ENCODE peak calls at places on chromosomes 4 and X, in nine cellular contexts. S is lung; E is naive thymus-derived CD4-positive, alpha-beta T cell; O is ascending aorta; L is suprapubic skin; C is BE2C; Q is A549; Y is astrocyte; H is prostate gland. A is an unnamed sample.

GRCh38 chr4:25500626-25501318 is 123.7 kb downstream of the ANAPC4 start:
- DNase-seq in S (no peak), Q (no peak), Y (no peak), C (peak; percentile 42), E (no peak), L (no peak), O (no peak), H (no peak), A (no peak)

GRCh38 chr4:186942745-186943606 is 219.3 kb upstream of the FAT1 start:
- DNase-seq in L (no peak), H (no peak), O (no peak), Y (no peak), E (no peak), Q (no peak), S (no peak), C (peak; percentile 59), A (peak; percentile 68)

GRCh38 chr4:42083816-42084215 is 68.6 kb downstream of the BEND4 start:
- DNase-seq in S (no peak), C (no peak), H (no peak), Y (no peak), L (no peak), O (no peak), Q (no peak), E (no peak), A (no peak)

GRCh38 chrX:39559229-39559628 is 538.5 kb downstream of the BCOR start:
- DNase-seq in L (no peak), Q (no peak), E (no peak), C (no peak), Y (peak; percentile 61), O (no peak), S (no peak), H (no peak), A (no peak)

GRCh38 chr4:113113151-113113550 is 63.7 kb downstream of the ANK2 start:
- DNase-seq in C (no peak), S (no peak), O (no peak), Y (no peak), Q (no peak), E (no peak), L (no peak), H (no peak), A (no peak)

GRCh38 chrX:38313190-38313589 is 14.1 kb downstream of the RPGR start:
- DNase-seq in C (no peak), Q (no peak), E (no peak), L (no peak), O (no peak), H (no peak), S (no peak), Y (peak; percentile 10), A (no peak)

GRCh38 chr4:1460967-1461868 is 55.0 kb upstream of the NKX1-1 start:
- DNase-seq in S (no peak), C (no peak), E (no peak), O (peak; percentile 45), Q (no peak), L (peak; percentile 28), Y (no peak), H (no peak), A (no peak)

GRCh38 chr4:136002316-136002715 is 1530.0 kb downstream of the PCDH18 start:
- DNase-seq in L (no peak), Y (no peak), C (no peak), H (no peak), Q (no peak), S (no peak), O (no peak), E (no peak), A (no peak)

GRCh38 chr4:7691992-7692391 is 247.7 kb downstream of the AFAP1 start:
- DNase-seq in Q (no peak), O (no peak), S (no peak), H (no peak), C (peak; percentile 78), E (no peak), L (no peak), Y (peak; percentile 14), A (peak; percentile 59)

GRCh38 chr4:75639124-75639695 is 8.9 kb upstream of the CDKL2 start:
- DNase-seq in O (no peak), E (no peak), C (no peak), Y (no peak), H (no peak), S (no peak), Q (no peak), L (no peak), A (no peak)

GRCh38 chr4:186778134-186778533 is 54.5 kb upstream of the FAT1 start:
- DNase-seq in Q (no peak), C (no peak), H (no peak), L (no peak), O (no peak), Y (no peak), E (no peak), S (no peak), A (no peak)

GRCh38 chr4:94676910-94677309 is 80.8 kb upstream of the BMPR1B start:
- DNase-seq in Q (no peak), O (no peak), C (no peak), H (no peak), L (no peak), E (no peak), S (no peak), Y (peak; percentile 25), A (no peak)

GRCh38 chr4:165894159-165894558 is 21.1 kb downstream of the TLL1 start:
- DNase-seq in C (no peak), H (no peak), E (no peak), S (no peak), Y (no peak), Q (no peak), O (no peak), L (no peak), A (no peak)

GRCh38 chr4:98260047-98260578 is 1.1 kb upstream of the RAP1GDS1 start:
- DNase-seq in E (peak; percentile 14), Q (peak; percentile 36), L (peak; percentile 82), Y (peak; percentile 11), C (peak; percentile 59), H (peak; percentile 52), O (no peak), S (peak; percentile 50), A (peak; percentile 68)

GRCh38 chrX:38654302-38654701 is 93.0 kb downstream of the TSPAN7 start:
- DNase-seq in S (no peak), C (peak; percentile 9), Q (peak; percentile 7), H (no peak), E (no peak), O (no peak), Y (peak; percentile 10), L (no peak), A (no peak)

GRCh38 chr4:96312049-96312685 is 472.3 kb downstream of the PDHA2 start:
- DNase-seq in O (no peak), Y (no peak), H (no peak), L (no peak), C (no peak), S (no peak), Q (no peak), E (no peak), A (no peak)
- H3K4me3 ChIP-seq in O (peak overlapping the region; percentile 16), Y (no peak overlapping the region), H (no peak overlapping the region), L (no peak overlapping the region), C (no peak overlapping the region), S (no peak overlapping the region), Q (no peak overlapping the region), E (no peak overlapping the region), A (no peak overlapping the region)

DNA sequence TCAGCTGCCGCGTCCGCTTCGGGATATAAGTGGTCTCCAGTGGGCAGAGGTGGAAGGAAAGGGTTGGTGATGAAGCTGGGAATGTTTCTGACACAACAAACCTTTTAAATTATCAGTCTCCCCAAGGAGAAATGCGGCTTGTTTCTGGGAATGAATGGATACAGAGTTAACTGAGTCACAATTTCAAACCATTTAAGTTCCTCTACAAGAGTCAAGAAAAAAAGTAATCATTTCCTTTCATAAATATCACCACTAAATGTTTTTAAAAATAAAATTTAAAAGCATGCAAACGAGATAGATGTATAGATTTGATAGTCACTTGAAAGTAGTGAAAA is 1.4 kb downstream of the GASK1B start:
- DNase-seq in S (no peak), L (no peak), O (no peak), C (no peak), Q (no peak), E (no peak), Y (no peak), H (no peak), A (no peak)
- H3K4me3 ChIP-seq in S (peak overlapping the region; percentile 2), L (peak overlapping the region; percentile 51), O (peak overlapping the region; percentile 68), C (no peak overlapping the region), Q (no peak overlapping the region), E (no peak overlapping the region), Y (no peak overlapping the region), H (peak overlapping the region; percentile 39), A (peak overlapping the region; percentile 18)

DNA sequence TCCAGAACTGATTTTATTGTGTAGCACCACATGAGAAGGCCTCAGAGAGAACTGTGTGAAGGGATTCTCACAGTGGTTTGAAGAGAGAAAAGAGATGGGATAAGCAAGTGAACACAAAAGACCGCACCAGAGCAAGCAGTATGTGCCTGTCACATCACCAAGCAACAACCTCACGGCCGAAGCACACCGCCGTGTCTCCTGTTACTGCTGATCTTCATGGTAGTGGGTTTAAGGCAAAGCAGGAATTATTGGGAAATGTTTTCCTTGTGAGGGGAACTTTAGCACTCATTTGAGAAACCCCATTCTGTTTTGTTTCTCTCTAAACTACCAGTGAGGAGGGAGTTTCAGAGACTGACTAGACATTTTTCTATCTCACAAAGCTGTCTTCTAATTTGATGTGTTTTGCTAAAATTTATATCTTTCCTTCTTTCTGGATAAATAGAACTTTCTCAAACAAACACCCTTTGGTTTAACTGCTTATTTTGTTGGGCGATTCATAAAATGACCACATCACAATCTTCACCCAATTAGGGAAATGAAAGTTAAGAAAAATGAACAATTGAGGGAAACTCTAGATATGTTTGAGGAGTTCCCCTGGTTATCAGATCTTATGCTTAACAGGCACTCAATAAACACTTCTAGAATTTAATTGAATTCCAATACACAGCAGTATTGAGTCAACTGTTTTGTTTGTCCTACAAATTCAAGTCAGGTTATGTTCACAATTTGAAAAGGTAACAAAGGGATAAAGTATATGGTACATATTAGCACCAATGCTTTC is 16.5 kb downstream of the SH3KBP1 start:
- DNase-seq in Y (no peak), C (no peak), L (no peak), O (no peak), E (no peak), H (no peak), S (no peak), Q (no peak), A (no peak)
- H3K4me3 ChIP-seq in Y (no peak overlapping the region), C (no peak overlapping the region), L (no peak overlapping the region), O (no peak overlapping the region), E (no peak overlapping the region), H (no peak overlapping the region), S (no peak overlapping the region), Q (no peak overlapping the region), A (no peak overlapping the region)

DNA sequence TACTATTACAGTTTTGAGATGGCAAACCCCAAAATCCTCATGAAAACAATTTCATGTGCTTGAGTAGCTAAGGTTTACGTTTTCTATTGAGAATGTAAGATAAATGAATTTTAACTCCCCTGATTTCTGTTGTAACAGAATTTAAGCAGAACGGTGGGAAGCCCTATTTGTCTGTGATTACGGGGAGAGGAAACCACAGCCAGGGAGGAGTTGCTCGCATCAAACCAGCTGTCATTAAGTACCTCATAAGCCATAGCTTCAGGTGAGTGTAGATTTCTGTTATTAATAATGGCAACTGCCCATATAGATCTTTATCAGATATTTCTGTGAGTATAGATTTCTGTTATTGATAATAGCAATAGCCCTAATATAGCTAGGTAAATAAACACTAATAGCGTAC is 44.2 kb upstream of the RHOH start:
- DNase-seq in S (no peak), Q (no peak), E (peak; percentile 50), Y (no peak), O (no peak), H (no peak), C (no peak), L (no peak), A (no peak)
- H3K4me3 ChIP-seq in S (no peak overlapping the region), Q (no peak overlapping the region), E (no peak overlapping the region), Y (no peak overlapping the region), O (no peak overlapping the region), H (no peak overlapping the region), C (no peak overlapping the region), L (no peak overlapping the region), A (no peak overlapping the region)